ENCODE peak calls at places on chromosome 1, in nine cellular contexts. Z is endothelial cell of umbilical vein; Y is cardiac muscle cell; V is NCI-H2107; H is activated CD4-positive, alpha-beta T cell treated with anti-CD3 and anti-CD28 coated beads, Interleukin-2, amount 50 U/mL, for 1 hour; E is HS-5; X is transverse colon; W is mucosa of descending colon; D is H9. Q is an unnamed sample.
A peak's percentile ranks its signal among the peaks of the same experiment; 100 is the strongest.

GRCh38 chr1:168455764-168456163 is 88.0 kb downstream of the XCL2 start:
- DNase-seq in E (no peak), W (no peak), Y (no peak), Z (no peak), V (no peak), H (no peak), D (no peak), X (no peak), Q (no peak)

GRCh38 chr1:215608646-215609045 is 41.5 kb downstream of the KCTD3 start:
- DNase-seq in V (no peak), Z (no peak), H (no peak), X (no peak), Y (no peak), E (no peak), D (no peak), W (no peak), Q (no peak)

GRCh38 chr1:229657993-229658755 is 32.1 kb downstream of the URB2 start:
- DNase-seq in X (no peak), D (no peak), Z (no peak), H (no peak), Y (no peak), E (no peak), V (no peak), W (no peak), Q (no peak)

GRCh38 chr1:245742891-245743290 is 588.1 kb downstream of the KIF26B start:
- DNase-seq in Z (no peak), X (no peak), D (no peak), H (no peak), W (no peak), Y (no peak), E (no peak), V (peak; percentile 13), Q (no peak)

GRCh38 chr1:67372136-67372535 is 58.1 kb downstream of the SERBP1 start:
- DNase-seq in Z (no peak), E (no peak), H (no peak), W (no peak), X (no peak), V (no peak), Y (peak; percentile 14), D (no peak), Q (peak; percentile 33)

GRCh38 chr1:162145280-162145965 is 75.9 kb downstream of the NOS1AP start:
- DNase-seq in W (no peak), X (no peak), V (peak; percentile 52), Z (no peak), D (no peak), H (no peak), Y (no peak), E (no peak), Q (no peak)

GRCh38 chr1:55483523-55483922 is 268.4 kb upstream of the USP24 start:
- DNase-seq in V (no peak), H (no peak), W (no peak), Z (no peak), X (no peak), D (peak; percentile 37), Y (no peak), E (no peak), Q (no peak)

GRCh38 chr1:175628548-175629317 is 114.7 kb downstream of the TNR start:
- DNase-seq in V (no peak), X (no peak), Y (no peak), D (no peak), H (no peak), W (no peak), E (no peak), Z (no peak), Q (no peak)

GRCh38 chr1:168441745-168442144 is 102.1 kb downstream of the XCL2 start:
- DNase-seq in D (no peak), X (no peak), E (no peak), Z (no peak), Y (no peak), V (no peak), H (no peak), W (no peak), Q (no peak)

GRCh38 chr1:154129392-154129970 is 25.4 kb downstream of the NUP210L start:
- DNase-seq in H (no peak), E (no peak), Y (no peak), W (no peak), Z (no peak), X (no peak), D (no peak), V (no peak), Q (no peak)

GRCh38 chr1:192749349-192749748 is 59.5 kb upstream of the RGS2 start:
- DNase-seq in E (no peak), V (no peak), H (no peak), X (no peak), Y (no peak), W (no peak), D (no peak), Z (peak; percentile 64), Q (no peak)

GRCh38 chr1:24095140-24095859 is 16.6 kb downstream of the MYOM3 start:
- DNase-seq in Z (no peak), W (no peak), H (no peak), X (no peak), E (no peak), D (no peak), V (no peak), Y (no peak), Q (no peak)

GRCh38 chr1:81398041-81398440 is 402.7 kb upstream of the ADGRL2 start:
- DNase-seq in D (no peak), V (no peak), Z (no peak), E (no peak), H (no peak), X (no peak), Y (no peak), W (no peak), Q (no peak)

Q was measured in hepatocyte.